ENCODE peak calls at places on chromosomes 5 and 9, in eight cellular contexts. S is transverse colon, Z is erythroblast, J is lower leg skin, H is sigmoid colon, T is heart left ventricle, A is testis, M is uterus. U is an unnamed sample.

GRCh38 chr9:19104528-19105282 is 2.0 kb upstream of the HAUS6 start:
- DNase-seq in S (no peak), Z (no peak), M (no peak), H (no peak), T (no peak), A (peak), J (peak), U (no peak)

GRCh38 chr9:92947268-92948031 is at the start of gene FGD3:
- DNase-seq in M (no peak), A (no peak), T (peak), S (no peak), Z (no peak), J (no peak), H (no peak), U (no peak)

GRCh38 chr9:127130235-127130634 is 7.8 kb upstream of the ANGPTL2 start:
- DNase-seq in S (no peak), H (no peak), A (no peak), J (no peak), T (no peak), Z (no peak), M (no peak), U (no peak)

GRCh38 chr5:91332267-91333044 is 50.7 kb downstream of the ARRDC3 start:
- DNase-seq in Z (no peak), J (no peak), M (no peak), A (no peak), H (no peak), T (no peak), S (no peak), U (no peak)

GRCh38 chr5:178460598-178461425 is 129.4 kb downstream of the COL23A1 start:
- DNase-seq in S (peak), A (peak), Z (peak), J (peak), H (no peak), M (peak), T (peak), U (peak)

GRCh38 chr9:33101104-33101951 is 24.9 kb upstream of the SMU1 start:
- DNase-seq in S (no peak), H (no peak), Z (no peak), J (peak), T (no peak), A (peak), M (no peak), U (no peak)

GRCh38 chr5:148998174-148998797 is 64.6 kb downstream of the SH3TC2 start:
- DNase-seq in A (peak), Z (peak), M (no peak), S (no peak), H (no peak), J (peak), T (no peak), U (no peak)

GRCh38 chr5:67610191-67610912 is 413.8 kb upstream of the CD180 start:
- DNase-seq in M (no peak), S (no peak), H (no peak), T (no peak), J (no peak), A (no peak), Z (no peak), U (no peak)

GRCh38 chr9:36207546-36208012 is 16.9 kb downstream of the CLTA start:
- DNase-seq in Z (peak), M (no peak), H (no peak), J (no peak), A (no peak), S (no peak), T (no peak), U (no peak)

GRCh38 chr5:31809037-31809910 is 170.3 kb downstream of the PDZD2 start:
- DNase-seq in M (peak), A (peak), J (peak), T (peak), Z (peak), S (peak), H (peak), U (peak)

GRCh38 chr5:127871448-127872153 is 168.4 kb downstream of the CCDC192 start:
- DNase-seq in H (no peak), S (no peak), T (no peak), J (peak), Z (no peak), A (no peak), M (no peak), U (no peak)

GRCh38 chr5:146394486-146394885 is 52.6 kb upstream of the TCERG1 start:
- DNase-seq in S (no peak), T (no peak), H (no peak), A (no peak), J (no peak), M (no peak), Z (no peak), U (no peak)

GRCh38 chr5:42982107-42982622 is 58.0 kb downstream of the ANXA2R start:
- DNase-seq in H (no peak), A (no peak), J (no peak), S (no peak), Z (peak), M (no peak), T (no peak), U (no peak)

GRCh38 chr5:132190161-132190817 is 37.4 kb downstream of the P4HA2 start:
- DNase-seq in Z (peak), S (no peak), T (no peak), J (no peak), M (no peak), H (no peak), A (no peak), U (no peak)

GRCh38 chr9:115373000-115373709 is 255.2 kb upstream of the TNC start:
- DNase-seq in H (no peak), A (no peak), Z (peak), S (no peak), J (no peak), T (no peak), M (no peak), U (no peak)

GRCh38 chr9:18905033-18905882 is 127.8 kb downstream of the SAXO1 start:
- DNase-seq in Z (no peak), J (no peak), S (no peak), H (no peak), A (no peak), M (no peak), T (no peak), U (no peak)

GRCh38 chr9:107584186-107584585 is 94.6 kb upstream of the KLF4 start:
- DNase-seq in J (no peak), T (no peak), Z (no peak), S (no peak), H (no peak), M (no peak), A (no peak), U (no peak)

GRCh38 chr9:18665947-18666346 is 192.0 kb downstream of the ADAMTSL1 start:
- DNase-seq in Z (no peak), S (no peak), T (no peak), A (no peak), H (no peak), M (no peak), J (no peak), U (no peak)

DNA sequence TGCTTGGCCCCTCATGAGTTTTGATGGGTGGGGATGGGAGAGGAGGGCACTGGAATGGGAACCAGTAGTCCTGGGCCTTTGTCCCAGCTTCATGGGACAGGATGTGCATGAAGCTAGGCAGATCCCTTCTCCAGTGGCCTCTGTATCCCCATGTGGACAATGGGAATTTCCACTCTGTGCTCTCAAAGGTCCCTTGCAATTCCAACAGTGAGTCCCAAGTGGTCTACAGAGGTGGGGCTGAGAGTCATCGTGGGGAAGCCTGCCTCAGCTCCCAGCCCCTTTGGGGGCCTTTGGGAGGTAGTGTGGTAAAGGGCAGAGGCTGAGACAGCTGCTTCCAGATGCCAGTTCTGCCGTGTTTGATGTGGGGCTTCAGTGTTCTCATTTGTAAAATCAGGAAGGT is 1.9 kb upstream of the PHYHD1 start:
- DNase-seq in Z (no peak), A (no peak), S (no peak), M (no peak), J (no peak), H (no peak), T (no peak), U (no peak)
- TF ChIP-seq POLR2A in Z (no peak), A (no peak), S (no peak), M (no peak), J (no peak), H (no peak), T (no peak), U (no peak)

GRCh38 chr5:137325721-137326120 is 173.4 kb downstream of the SPOCK1 start:
- DNase-seq in S (no peak), A (no peak), J (no peak), H (no peak), Z (no peak), M (no peak), T (no peak), U (no peak)
- TF ChIP-seq POLR2A in S (no peak), A (no peak), J (no peak), H (no peak), Z (no peak), M (no peak), T (no peak), U (no peak)

DNA sequence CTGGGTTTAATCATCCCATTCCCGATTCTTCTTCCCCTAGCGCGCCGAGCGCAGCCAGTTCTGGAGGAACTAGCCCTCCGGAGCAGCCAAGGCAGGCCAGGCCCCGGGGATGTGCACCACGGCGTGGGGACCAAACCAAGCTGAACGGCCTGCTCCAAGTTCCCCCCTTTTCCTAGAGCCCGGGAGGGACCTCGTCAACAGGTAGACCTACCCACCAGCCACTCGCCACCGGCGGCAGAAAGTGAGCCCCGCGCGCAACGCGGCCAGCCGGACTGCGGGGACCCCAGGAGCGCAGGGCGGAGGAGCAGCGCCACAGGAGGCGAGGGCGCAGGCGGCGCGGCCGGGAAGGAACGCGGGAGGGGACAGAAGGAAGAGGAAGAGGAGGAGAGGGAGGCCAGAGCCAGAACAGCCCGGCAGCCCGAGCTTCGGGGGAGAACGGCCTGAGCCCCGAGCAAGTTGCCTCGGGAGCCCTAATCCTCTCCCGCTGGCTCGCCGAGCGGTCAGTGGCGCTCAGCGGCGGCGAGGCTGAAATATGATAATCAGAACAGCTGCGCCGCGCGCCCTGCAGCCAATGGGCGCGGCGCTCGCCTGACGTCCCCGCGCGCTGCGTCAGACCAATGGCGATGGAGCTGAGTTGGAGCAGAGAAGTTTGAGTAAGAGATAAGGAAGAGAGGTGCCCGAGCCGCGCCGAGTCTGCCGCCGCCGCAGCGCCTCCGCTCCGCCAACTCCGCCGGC is at the start of gene ISL1:
- DNase-seq in J (no peak), M (no peak), T (no peak), Z (peak), H (peak), S (peak), A (peak), U (no peak)
- TF ChIP-seq POLR2A in J (no peak), M (peak), T (no peak), Z (no peak), H (peak), S (peak), A (no peak), U (no peak)

GRCh38 chr9:120768870-120769269 is 24.3 kb downstream of the FBXW2 start:
- DNase-seq in M (no peak), T (no peak), H (no peak), S (no peak), J (no peak), A (no peak), Z (no peak), U (no peak)
- TF ChIP-seq POLR2A in M (no peak), T (no peak), H (no peak), S (no peak), J (no peak), A (no peak), Z (no peak), U (no peak)

GRCh38 chr9:6006968-6007769 is 8.3 kb downstream of the RANBP6 start:
- DNase-seq in H (peak), A (peak), J (peak), S (peak), Z (peak), M (peak), T (peak), U (peak)
- TF ChIP-seq POLR2A in H (no peak), A (no peak), J (no peak), S (peak), Z (no peak), M (no peak), T (no peak), U (no peak)

GRCh38 chr5:150155258-150156032 is at the start of gene PDGFRB:
- DNase-seq in T (peak), M (peak), Z (peak), S (peak), A (peak), H (peak), J (peak), U (peak)
- TF ChIP-seq POLR2A in T (peak), M (peak), Z (no peak), S (peak), A (peak), H (peak), J (peak), U (no peak)